ENCODE peak calls at places on chromosomes 6 and 20, in four cellular contexts. D is fibroblast of lung, V is psoas muscle, Y is tibial nerve. G is an unnamed sample.

GRCh38 chr6:100322886-100323285 is 141.8 kb downstream of the SIM1 start:
- DNase-seq in D (no peak), V (no peak), Y (no peak), G (no peak)

GRCh38 chr6:232896-233640 is 59.2 kb upstream of the DUSP22 start:
- DNase-seq in D (no peak), V (no peak), Y (no peak), G (no peak)

GRCh38 chr6:105850636-105851035 is 235.5 kb upstream of the PRDM1 start:
- DNase-seq in D (no peak), V (no peak), Y (no peak), G (no peak)

GRCh38 chr6:49514571-49515484 is 15.1 kb downstream of the GLYATL3 start:
- DNase-seq in D (no peak), V (no peak), Y (no peak), G (no peak)

GRCh38 chr6:145070791-145071190 is 664.5 kb downstream of the EPM2A start:
- DNase-seq in D (peak), V (no peak), Y (no peak), G (no peak)

GRCh38 chr20:18032977-18033892 is 24.5 kb downstream of the OVOL2 start:
- DNase-seq in D (no peak), V (no peak), Y (no peak), G (no peak)

GRCh38 chr6:144321839-144322591 is 36.9 kb downstream of the UTRN start:
- DNase-seq in D (peak), V (no peak), Y (no peak), G (no peak)

GRCh38 chr6:93419304-93420162 is at the start of gene EPHA7:
- DNase-seq in D (peak), V (peak), Y (peak), G (peak)

GRCh38 chr20:19427913-19428800 is 215.7 kb downstream of the SLC24A3 start:
- DNase-seq in D (no peak), V (no peak), Y (no peak), G (no peak)

GRCh38 chr6:121548146-121548545 is 112.7 kb downstream of the GJA1 start:
- DNase-seq in D (peak), V (no peak), Y (no peak), G (no peak)

GRCh38 chr6:1917628-1918371 is 308.1 kb downstream of the FOXC1 start:
- DNase-seq in D (peak), V (no peak), Y (no peak), G (no peak)

GRCh38 chr6:44030812-44031454 is 96.3 kb downstream of the MRPL14 start:
- DNase-seq in D (no peak), V (no peak), Y (no peak), G (no peak)

GRCh38 chr6:143962644-143962929 is 45.5 kb downstream of the PLAGL1 start:
- DNase-seq in D (peak), V (peak), Y (peak), G (no peak)

GRCh38 chr6:90168693-90169131 is 127.9 kb downstream of the BACH2 start:
- DNase-seq in D (peak), V (no peak), Y (no peak), G (no peak)

GRCh38 chr6:137980777-137981176 is 113.7 kb downstream of the TNFAIP3 start:
- DNase-seq in D (no peak), V (no peak), Y (no peak), G (no peak)

GRCh38 chr6:81761197-81761596 is 8.7 kb upstream of the TENT5A start:
- DNase-seq in D (peak), V (no peak), Y (no peak), G (no peak)

GRCh38 chr20:61094581-61094980 is 157.5 kb upstream of the CDH4 start:
- DNase-seq in D (no peak), V (no peak), Y (no peak), G (no peak)

GRCh38 chr20:63056236-63057132 is 49.7 kb upstream of the BHLHE23 start:
- DNase-seq in D (no peak), V (peak), Y (no peak), G (peak)

GRCh38 chr6:17093692-17094091 is 8.2 kb upstream of the STMND1 start:
- DNase-seq in D (no peak), V (no peak), Y (no peak), G (no peak)

GRCh38 chr6:18384621-18385020 is 2.5 kb upstream of the RNF144B start:
- DNase-seq in D (no peak), V (no peak), Y (no peak), G (no peak)

GRCh38 chr20:32855387-32855786 is 3.3 kb upstream of the EFCAB8 start:
- DNase-seq in D (no peak), V (no peak), Y (no peak), G (no peak)

GRCh38 chr20:3010985-3011723 is 32.3 kb upstream of the GNRH2 start:
- DNase-seq in D (peak), V (no peak), Y (no peak), G (no peak)

GRCh38 chr6:101761124-101761601 is 367.7 kb downstream of the GRIK2 start:
- DNase-seq in D (peak), V (no peak), Y (peak), G (no peak)

GRCh38 chr6:121247386-121247785 is 86.9 kb downstream of the TBC1D32 start:
- DNase-seq in D (peak), V (no peak), Y (no peak), G (no peak)

GRCh38 chr20:60213126-60213893 is 255.1 kb downstream of the CDH26 start:
- DNase-seq in D (no peak), V (no peak), Y (no peak), G (no peak)

GRCh38 chr6:166317261-166318212 is 9.3 kb upstream of the PRR18 start:
- DNase-seq in D (no peak), V (no peak), Y (no peak), G (no peak)

GRCh38 chr20:37317316-37317715 is 27.9 kb downstream of the MANBAL start:
- DNase-seq in D (no peak), V (no peak), Y (no peak), G (no peak)

GRCh38 chr6:25057121-25057520 is 121.4 kb upstream of the RIPOR2 start:
- DNase-seq in D (peak), V (no peak), Y (no peak), G (peak)

GRCh38 chr6:47420394-47421371 is 56.9 kb upstream of the CD2AP start:
- DNase-seq in D (peak), V (no peak), Y (no peak), G (no peak)

GRCh38 chr6:118813795-118814194 is 80.2 kb upstream of the ASF1A start:
- DNase-seq in D (peak), V (no peak), Y (no peak), G (no peak)

GRCh38 chr20:15609956-15610355 is 963.3 kb downstream of the KIF16B start:
- DNase-seq in D (no peak), V (no peak), Y (no peak), G (no peak)
- H3K27ac ChIP-seq in D (no peak), V (no peak), Y (no peak), G (no peak)

DNA sequence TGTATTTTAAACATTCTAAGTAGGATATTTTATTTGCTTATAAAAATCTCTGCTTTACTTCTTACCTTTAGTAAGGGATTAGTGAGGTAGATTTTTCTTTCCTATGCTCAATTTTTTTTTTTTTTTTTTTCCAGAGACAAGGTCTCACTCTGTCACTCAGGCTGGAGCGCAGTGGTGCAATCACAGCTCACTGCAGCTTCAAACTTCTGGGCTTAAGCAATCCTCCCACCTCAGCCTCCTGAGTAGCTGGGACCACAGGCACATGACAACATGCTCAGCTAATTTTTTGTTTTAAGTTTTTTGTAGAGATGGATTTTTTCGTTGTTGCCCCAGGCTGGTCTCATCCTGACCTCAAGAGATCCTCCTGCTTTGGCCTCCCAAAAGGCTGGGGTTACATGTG is 58.9 kb upstream of the RREB1 start:
- DNase-seq in D (no peak), V (no peak), Y (no peak), G (no peak)
- H3K27ac ChIP-seq in D (no peak), V (peak), Y (no peak), G (no peak)

GRCh38 chr6:11606287-11606686 is 68.7 kb downstream of the TMEM170B start:
- DNase-seq in D (peak), V (no peak), Y (peak), G (no peak)

GRCh38 chr6:11609324-11610071 is 71.9 kb downstream of the TMEM170B start:
- DNase-seq in D (peak), V (peak), Y (no peak), G (peak)

GRCh38 chr6:11608600-11609323 is 71.2 kb downstream of the TMEM170B start:
- DNase-seq in D (no peak), V (no peak), Y (no peak), G (no peak)

GRCh38 chr6:11605507-11605905 is 68.0 kb downstream of the TMEM170B start:
- DNase-seq in D (no peak), V (no peak), Y (no peak), G (no peak)

DNA sequence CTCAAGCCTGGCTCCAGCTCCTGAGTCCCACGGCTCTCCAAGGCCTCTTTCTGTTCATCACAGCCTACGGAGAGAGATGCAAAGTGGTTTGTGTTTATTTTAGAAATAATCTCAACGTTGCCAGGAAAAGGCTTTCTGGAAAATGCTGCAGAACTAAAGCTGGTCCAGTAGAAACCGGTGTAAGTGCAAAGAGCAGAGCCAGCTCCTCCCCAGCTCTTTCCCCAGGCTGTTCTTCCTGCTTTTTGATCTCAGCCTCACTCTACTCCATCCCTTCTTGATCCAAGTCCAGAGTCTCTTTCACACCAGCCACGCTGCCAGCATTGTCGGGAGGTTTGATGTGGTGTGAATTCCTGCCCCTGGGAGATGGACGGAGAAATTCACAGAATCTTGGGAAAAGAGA is 69.8 kb downstream of the TMEM170B start:
- DNase-seq in D (no peak), V (no peak), Y (peak), G (no peak)
- H3K27ac ChIP-seq in D (peak), V (no peak), Y (peak), G (no peak)

GRCh38 chr6:40371095-40371494 is 216.1 kb downstream of the LRFN2 start:
- DNase-seq in D (no peak), V (no peak), Y (no peak), G (no peak)
- H3K27ac ChIP-seq in D (no peak), V (no peak), Y (no peak), G (no peak)

GRCh38 chr20:5590899-5591298 is 159.3 kb upstream of the SHLD1 start:
- DNase-seq in D (no peak), V (no peak), Y (no peak), G (no peak)

GRCh38 chr20:5592823-5593761 is 157.1 kb upstream of the SHLD1 start:
- DNase-seq in D (no peak), V (no peak), Y (no peak), G (no peak)

GRCh38 chr20:5596401-5597193 is 153.6 kb upstream of the SHLD1 start:
- DNase-seq in D (no peak), V (no peak), Y (no peak), G (no peak)

GRCh38 chr20:5595744-5596143 is 154.5 kb upstream of the SHLD1 start:
- DNase-seq in D (no peak), V (no peak), Y (no peak), G (no peak)

DNA sequence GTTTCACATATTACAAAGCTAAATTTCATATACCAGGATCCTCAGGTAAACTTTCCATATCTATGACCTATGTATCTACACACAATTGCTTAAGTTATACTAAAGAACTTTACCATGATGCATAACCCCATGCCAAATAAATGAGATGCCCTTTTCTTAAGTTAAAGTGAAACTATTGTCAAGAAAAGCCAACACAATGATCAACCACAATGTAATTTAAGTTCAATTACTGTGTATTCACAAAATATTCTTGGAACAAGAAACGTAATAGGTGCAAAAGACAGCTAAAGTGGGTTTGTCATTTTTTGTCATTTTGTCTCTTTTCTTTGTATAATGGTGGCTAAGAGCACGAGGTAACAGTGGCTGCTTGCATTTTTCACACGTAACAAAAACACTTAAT is 158.0 kb upstream of the SHLD1 start:
- DNase-seq in D (no peak), V (no peak), Y (no peak), G (no peak)
- H3K27ac ChIP-seq in D (no peak), V (no peak), Y (no peak), G (no peak)

DNA sequence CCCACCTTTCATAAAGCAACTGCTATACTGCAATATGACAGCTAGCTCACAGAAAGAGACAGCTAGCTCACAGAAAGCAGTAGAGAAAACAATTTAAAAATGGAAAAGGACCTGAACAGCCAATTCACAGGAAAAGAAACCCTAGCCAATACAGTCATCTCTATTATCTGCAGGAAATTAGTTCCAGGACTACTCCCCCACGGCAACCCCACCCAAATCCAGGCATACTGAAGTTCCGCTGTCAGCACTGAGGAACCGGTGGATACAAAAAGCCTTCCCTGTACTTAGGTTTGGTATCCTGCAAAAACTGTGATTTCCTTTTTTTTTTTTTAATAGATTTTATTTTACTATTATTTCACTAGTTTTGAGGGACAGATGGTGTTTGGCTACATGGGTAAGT is 20.1 kb downstream of the SSR1 start:
- DNase-seq in D (no peak), V (no peak), Y (no peak), G (no peak)
- H3K27ac ChIP-seq in D (no peak), V (no peak), Y (no peak), G (no peak)

DNA sequence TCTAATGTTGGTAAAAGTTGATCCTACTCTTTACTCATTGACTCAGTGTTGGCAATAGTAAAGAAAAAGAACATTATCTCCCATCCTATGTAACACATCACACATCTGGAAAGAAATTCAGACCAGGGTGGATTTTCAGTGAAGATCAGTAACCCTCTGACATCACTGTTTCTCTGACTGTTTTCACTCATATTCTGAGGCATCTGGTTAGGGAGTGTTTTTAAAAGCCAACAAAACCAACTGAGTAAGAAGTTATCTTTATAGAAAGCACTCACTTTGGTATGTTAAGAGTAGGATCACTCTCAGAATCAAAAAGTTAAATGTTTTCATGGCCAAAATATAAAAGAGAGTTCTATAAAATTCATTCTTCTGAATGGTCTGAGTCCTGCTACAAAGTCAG is 143.6 kb downstream of the DST start:
- DNase-seq in D (peak), V (no peak), Y (no peak), G (no peak)
- H3K27ac ChIP-seq in D (no peak), V (no peak), Y (no peak), G (no peak)

GRCh38 chr6:167702241-167702827 is 124.4 kb upstream of the AFDN start:
- DNase-seq in D (no peak), V (no peak), Y (no peak), G (no peak)
- H3K27ac ChIP-seq in D (no peak), V (no peak), Y (no peak), G (no peak)

GRCh38 chr6:11439908-11440307 is 97.6 kb upstream of the TMEM170B start:
- DNase-seq in D (no peak), V (no peak), Y (no peak), G (no peak)

GRCh38 chr6:11436508-11437096 is 100.9 kb upstream of the TMEM170B start:
- DNase-seq in D (no peak), V (no peak), Y (no peak), G (no peak)

GRCh38 chr6:11437824-11438459 is 99.6 kb upstream of the TMEM170B start:
- DNase-seq in D (no peak), V (no peak), Y (no peak), G (no peak)

GRCh38 chr6:11442495-11442894 is 95.1 kb upstream of the TMEM170B start:
- DNase-seq in D (no peak), V (no peak), Y (no peak), G (no peak)

GRCh38 chr6:11439017-11439420 is 98.5 kb upstream of the TMEM170B start:
- DNase-seq in D (peak), V (no peak), Y (no peak), G (no peak)
- H3K27ac ChIP-seq in D (no peak), V (peak), Y (peak), G (peak)

DNA sequence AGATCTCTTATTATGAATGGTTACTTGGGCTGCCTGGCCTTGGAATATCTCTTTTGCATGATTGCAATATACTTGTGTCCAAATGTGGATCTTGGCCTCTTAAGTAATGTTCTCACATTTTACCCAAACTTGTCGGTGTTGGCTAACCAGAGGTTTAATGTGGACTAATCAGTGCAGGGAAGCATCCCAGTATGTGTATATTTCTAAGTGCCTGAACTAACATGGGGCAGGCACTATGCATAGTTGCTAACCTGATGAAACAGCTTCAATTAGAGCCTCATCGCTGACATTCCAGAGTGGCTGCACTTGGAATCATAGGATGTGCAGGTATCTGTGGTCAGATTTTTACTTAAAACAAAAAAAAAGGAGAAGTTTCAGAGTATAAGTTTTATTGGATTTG is 160.0 kb downstream of the PDE7B start:
- DNase-seq in D (peak), V (no peak), Y (no peak), G (no peak)
- H3K27ac ChIP-seq in D (no peak), V (no peak), Y (no peak), G (peak)

G was measured in heart right ventricle.